ENCODE peak calls at places on chromosomes 1 and 21, in four cellular contexts. N is upper lobe of right lung; W is CD4-positive, CD25-positive, alpha-beta regulatory T cell; U is naive thymus-derived CD4-positive, alpha-beta T cell. D is an unnamed sample. For H3K4me1, the result is how much of the 10 kb centered on the place peaks cover.

GRCh38 chr1:217029311-217030157 is 306.3 kb upstream of the ESRRG start:
- DNase-seq in N (no peak), W (no peak), U (no peak), D (no peak)

GRCh38 chr1:21334214-21335087 is 44.2 kb upstream of the ECE1 start:
- DNase-seq in U (peak), N (peak), W (peak), D (peak)

GRCh38 chr1:93613895-93614294 is 67.7 kb downstream of the BCAR3 start:
- DNase-seq in W (no peak), N (no peak), U (no peak), D (peak)

GRCh38 chr1:87140831-87141540 is 187.7 kb upstream of the LMO4 start:
- DNase-seq in N (no peak), W (no peak), U (no peak), D (no peak)

GRCh38 chr1:33925586-33925985 is 61.7 kb downstream of the HMGB4 start:
- DNase-seq in U (no peak), W (no peak), N (no peak), D (no peak)

GRCh38 chr1:3633344-3634058 is 8.7 kb downstream of the TPRG1L start:
- DNase-seq in W (no peak), U (no peak), N (no peak), D (no peak)

GRCh38 chr1:14516974-14517812 is 81.3 kb upstream of the KAZN start:
- DNase-seq in U (no peak), N (no peak), W (no peak), D (no peak)

GRCh38 chr1:152442765-152443164 is 28.7 kb upstream of the CRNN start:
- DNase-seq in U (no peak), W (no peak), N (no peak), D (no peak)

GRCh38 chr1:106924360-106924759 is 132.1 kb upstream of the PRMT6 start:
- DNase-seq in N (no peak), U (no peak), W (no peak), D (peak)

GRCh38 chr1:1291023-1291528 is 10.8 kb downstream of the SCNN1D start:
- DNase-seq in U (no peak), N (no peak), W (no peak), D (no peak)

GRCh38 chr1:157982111-157982510 is 11.3 kb upstream of the KIRREL1 start:
- DNase-seq in N (no peak), W (no peak), U (no peak), D (no peak)

GRCh38 chr1:26852701-26853100 is 10.2 kb upstream of the SFN start:
- DNase-seq in W (no peak), N (no peak), U (no peak), D (no peak)

GRCh38 chr1:212971312-212971711 is 21.0 kb downstream of the VASH2 start:
- DNase-seq in N (no peak), U (no peak), W (no peak), D (no peak)

GRCh38 chr1:15328785-15329480 is 80.8 kb upstream of the EFHD2 start:
- DNase-seq in W (no peak), N (no peak), U (no peak), D (peak)

GRCh38 chr1:22105611-22106207 is 37.2 kb downstream of the WNT4 start:
- DNase-seq in U (no peak), W (peak), N (no peak), D (no peak)

GRCh38 chr1:212914789-212915188 is 35.6 kb upstream of the VASH2 start:
- DNase-seq in W (no peak), U (no peak), N (no peak), D (peak)

GRCh38 chr1:32703479-32704291 is 1.1 kb upstream of the SYNC start:
- DNase-seq in W (no peak), U (no peak), N (peak), D (peak)

GRCh38 chr1:154407021-154407865 is 2.1 kb downstream of the IL6R start:
- DNase-seq in W (no peak), U (peak), N (peak), D (peak)

GRCh38 chr1:226938903-226939438 is 1.1 kb upstream of the COQ8A start:
- DNase-seq in U (no peak), W (no peak), N (no peak), D (no peak)

GRCh38 chr1:114103992-114104391 is 49.7 kb downstream of the SYT6 start:
- DNase-seq in W (no peak), N (no peak), U (no peak), D (no peak)

GRCh38 chr1:62082456-62083363 is 111.9 kb upstream of the L1TD1 start:
- DNase-seq in N (no peak), W (peak), U (no peak), D (peak)

GRCh38 chr1:9597361-9598315 is 8.9 kb downstream of the TMEM201 start:
- DNase-seq in U (no peak), W (no peak), N (no peak), D (no peak)

GRCh38 chr1:230334447-230334837 is 91.7 kb downstream of the PGBD5 start:
- DNase-seq in U (no peak), N (no peak), W (no peak), D (no peak)

GRCh38 chr1:226625326-226625725 is 76.8 kb downstream of the STUM start:
- DNase-seq in U (no peak), N (peak), W (no peak), D (no peak)

GRCh38 chr21:15211491-15212133 is 146.8 kb upstream of the NRIP1 start:
- DNase-seq in U (no peak), W (no peak), N (no peak), D (no peak)
- H3K4me1 ChIP-seq in U (under half), W (under half), N (under half), D (under half)

DNA sequence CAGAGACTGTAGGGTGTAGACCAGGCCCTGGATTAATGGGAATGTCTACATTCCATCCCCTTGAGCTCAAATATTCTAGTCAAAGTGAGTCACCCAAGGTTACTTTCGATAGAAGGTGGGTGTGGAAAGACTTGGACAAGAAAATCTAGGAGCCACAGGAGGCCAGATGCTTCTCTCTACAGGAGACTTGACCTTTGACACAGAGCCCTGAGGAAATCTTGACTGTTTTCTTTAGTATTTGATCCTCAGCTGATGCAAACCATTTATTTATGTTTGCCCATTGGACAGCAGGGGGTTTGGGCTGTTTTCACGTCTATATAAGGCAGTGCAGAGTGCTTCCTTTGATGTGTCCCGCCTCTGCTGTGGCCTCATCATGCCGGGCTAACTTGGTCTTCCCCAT is 15.7 kb upstream of the MAP3K7CL start:
- DNase-seq in W (no peak), N (no peak), U (no peak), D (peak)
- H3K4me3 ChIP-seq in W (no peak), N (no peak), U (no peak), D (no peak)

GRCh38 chr1:235206533-235207201 is 45.6 kb upstream of the RBM34 start:
- DNase-seq in W (no peak), N (no peak), U (no peak), D (no peak)
- H3K27ac ChIP-seq in W (peak), N (no peak), U (peak), D (no peak)

GRCh38 chr1:155967410-155968400 is 10.6 kb downstream of the ARHGEF2 start:
- DNase-seq in N (no peak), W (no peak), U (no peak), D (no peak)

GRCh38 chr1:155968670-155969069 is 9.7 kb downstream of the ARHGEF2 start:
- DNase-seq in W (no peak), N (no peak), U (no peak), D (no peak)

GRCh38 chr1:155966750-155967149 is 11.6 kb downstream of the ARHGEF2 start:
- DNase-seq in W (no peak), N (no peak), U (no peak), D (no peak)

GRCh38 chr1:155964193-155964592 is 14.2 kb downstream of the ARHGEF2 start:
- DNase-seq in N (no peak), W (no peak), U (no peak), D (no peak)

DNA sequence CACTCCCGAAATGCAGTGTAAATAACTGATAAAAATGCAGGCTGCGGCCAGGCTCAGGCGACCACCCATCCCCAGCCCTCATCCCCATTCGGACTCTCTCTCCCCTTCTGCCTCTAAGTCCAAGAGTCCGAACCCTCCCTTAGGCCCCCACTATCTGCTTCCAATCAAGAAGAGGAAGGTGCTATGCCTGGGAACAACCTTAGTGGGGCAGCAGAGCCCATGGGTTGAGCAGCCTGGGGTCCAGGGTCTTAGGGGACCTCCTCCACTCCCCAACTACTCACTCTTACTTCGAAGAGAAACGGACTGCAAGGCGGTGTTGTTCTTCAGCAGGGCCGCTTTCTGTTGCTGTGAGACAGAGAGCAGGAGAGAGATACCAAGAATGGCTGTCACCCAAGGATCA is 12.2 kb downstream of the ARHGEF2 start:
- DNase-seq in W (no peak), N (no peak), U (no peak), D (no peak)
- H3K4me1 ChIP-seq in W (under half), N (half or more), U (half or more), D (under half)

GRCh38 chr1:25586181-25586588 is 30.4 kb upstream of the MAN1C1 start:
- DNase-seq in N (no peak), U (no peak), W (no peak), D (peak)
- H3K4me3 ChIP-seq in N (no peak), U (no peak), W (no peak), D (no peak)

DNA sequence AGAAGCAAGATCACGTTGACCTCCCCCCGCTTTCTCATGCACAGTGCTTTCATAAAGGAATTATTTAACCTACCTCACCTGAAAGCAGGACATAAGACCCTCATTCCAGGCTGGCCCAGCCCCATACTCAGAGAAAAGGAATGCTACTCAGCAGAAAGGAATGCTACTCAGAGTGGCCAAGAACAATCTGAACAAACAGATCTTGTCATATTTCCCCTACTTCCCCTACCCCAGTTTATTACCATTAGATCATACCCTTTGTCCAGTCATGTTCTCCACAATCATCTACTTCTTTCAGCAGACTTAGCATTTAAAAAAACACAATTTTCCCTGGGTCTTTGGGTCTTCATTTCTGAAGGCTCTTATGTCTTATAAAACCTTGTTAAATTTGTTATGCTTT is 89.8 kb downstream of the SLC16A1 start:
- DNase-seq in U (no peak), W (no peak), N (no peak), D (no peak)
- H3K27ac ChIP-seq in U (no peak), W (no peak), N (no peak), D (no peak)

GRCh38 chr1:205444931-205445652 is 10.8 kb downstream of the BLACAT1 start:
- DNase-seq in U (no peak), W (no peak), N (no peak), D (peak)
- H3K4me1 ChIP-seq in U (under half), W (under half), N (under half), D (half or more)

D was measured in endodermal cell.